ENCODE peak calls at places on chromosome 20, in seven cellular contexts. One of them, this sample, is unnamed.

GRCh38 chr20:53691060-53691810 is 97.6 kb upstream of the ZNF217 start:
- DNase-seq in naive thymus-derived CD4-positive, alpha-beta T cell: no peak
- DNase-seq in mesenchymal stem cell: no peak
- DNase-seq in psoas muscle: no peak
- DNase-seq in aorta: no peak
- DNase-seq in H7: no peak
- DNase-seq in left ventricle myocardium inferior: no peak
- DNase-seq in this sample: no peak

GRCh38 chr20:61650912-61651733 is 399.1 kb downstream of the CDH4 start:
- DNase-seq in H7: no peak
- DNase-seq in mesenchymal stem cell: no peak
- DNase-seq in aorta: no peak
- DNase-seq in psoas muscle: no peak
- DNase-seq in left ventricle myocardium inferior: no peak
- DNase-seq in naive thymus-derived CD4-positive, alpha-beta T cell: no peak
- DNase-seq in this sample: no peak

GRCh38 chr20:44401770-44402390 is 46.4 kb downstream of the HNF4A start:
- DNase-seq in mesenchymal stem cell: no peak
- DNase-seq in aorta: no peak
- DNase-seq in H7: no peak
- DNase-seq in left ventricle myocardium inferior: no peak
- DNase-seq in naive thymus-derived CD4-positive, alpha-beta T cell: no peak
- DNase-seq in psoas muscle: no peak
- DNase-seq in this sample: no peak

GRCh38 chr20:53579581-53580375 is 13.9 kb downstream of the ZNF217 start:
- DNase-seq in mesenchymal stem cell: peak; percentile 68
- DNase-seq in left ventricle myocardium inferior: no peak
- DNase-seq in aorta: no peak
- DNase-seq in naive thymus-derived CD4-positive, alpha-beta T cell: peak; percentile 41
- DNase-seq in psoas muscle: peak; percentile 37
- DNase-seq in H7: peak; percentile 36
- DNase-seq in this sample: no peak

GRCh38 chr20:51084598-51084997 is 61.7 kb upstream of the KCNG1 start:
- DNase-seq in aorta: no peak
- DNase-seq in psoas muscle: no peak
- DNase-seq in H7: no peak
- DNase-seq in naive thymus-derived CD4-positive, alpha-beta T cell: no peak
- DNase-seq in mesenchymal stem cell: no peak
- DNase-seq in left ventricle myocardium inferior: no peak
- DNase-seq in this sample: no peak

GRCh38 chr20:3818155-3819151 is 1.9 kb upstream of the AP5S1 start:
- DNase-seq in mesenchymal stem cell: peak; percentile 92
- DNase-seq in H7: peak; percentile 85
- DNase-seq in naive thymus-derived CD4-positive, alpha-beta T cell: no peak
- DNase-seq in aorta: peak; percentile 74
- DNase-seq in left ventricle myocardium inferior: peak; percentile 61
- DNase-seq in psoas muscle: peak; percentile 71
- DNase-seq in this sample: peak; percentile 87

GRCh38 chr20:14288341-14289330 is 48.8 kb downstream of the FLRT3 start:
- DNase-seq in aorta: no peak
- DNase-seq in H7: no peak
- DNase-seq in psoas muscle: no peak
- DNase-seq in naive thymus-derived CD4-positive, alpha-beta T cell: no peak
- DNase-seq in mesenchymal stem cell: no peak
- DNase-seq in left ventricle myocardium inferior: no peak
- DNase-seq in this sample: no peak

GRCh38 chr20:41138527-41139226 is 1.3 kb downstream of the PLCG1 start:
- DNase-seq in H7: no peak
- DNase-seq in mesenchymal stem cell: peak; percentile 45
- DNase-seq in left ventricle myocardium inferior: no peak
- DNase-seq in psoas muscle: no peak
- DNase-seq in naive thymus-derived CD4-positive, alpha-beta T cell: peak; percentile 40
- DNase-seq in aorta: no peak
- DNase-seq in this sample: no peak

GRCh38 chr20:36313476-36313875 is 7.3 kb downstream of the DLGAP4 start:
- DNase-seq in naive thymus-derived CD4-positive, alpha-beta T cell: no peak
- DNase-seq in psoas muscle: no peak
- DNase-seq in aorta: peak; percentile 12
- DNase-seq in H7: no peak
- DNase-seq in mesenchymal stem cell: no peak
- DNase-seq in left ventricle myocardium inferior: no peak
- DNase-seq in this sample: no peak

GRCh38 chr20:49032455-49032854 is 13.7 kb upstream of the CSE1L start:
- DNase-seq in aorta: no peak
- DNase-seq in mesenchymal stem cell: no peak
- DNase-seq in H7: no peak
- DNase-seq in psoas muscle: no peak
- DNase-seq in naive thymus-derived CD4-positive, alpha-beta T cell: no peak
- DNase-seq in left ventricle myocardium inferior: no peak
- DNase-seq in this sample: no peak

GRCh38 chr20:41654884-41655283 is 36.7 kb upstream of the CHD6 start:
- DNase-seq in naive thymus-derived CD4-positive, alpha-beta T cell: no peak
- DNase-seq in left ventricle myocardium inferior: no peak
- DNase-seq in psoas muscle: no peak
- DNase-seq in aorta: no peak
- DNase-seq in H7: peak; percentile 30
- DNase-seq in mesenchymal stem cell: peak; percentile 5
- DNase-seq in this sample: peak; percentile 63

GRCh38 chr20:62829231-62830230 is 12.7 kb downstream of the COL9A3 start:
- DNase-seq in aorta: no peak
- DNase-seq in mesenchymal stem cell: no peak
- DNase-seq in psoas muscle: no peak
- DNase-seq in naive thymus-derived CD4-positive, alpha-beta T cell: no peak
- DNase-seq in left ventricle myocardium inferior: no peak
- DNase-seq in H7: peak; percentile 41
- DNase-seq in this sample: no peak

GRCh38 chr20:62827323-62828050 is 10.6 kb downstream of the COL9A3 start:
- DNase-seq in psoas muscle: no peak
- DNase-seq in mesenchymal stem cell: no peak
- DNase-seq in H7: no peak
- DNase-seq in naive thymus-derived CD4-positive, alpha-beta T cell: no peak
- DNase-seq in left ventricle myocardium inferior: no peak
- DNase-seq in aorta: peak; percentile 49
- DNase-seq in this sample: no peak

GRCh38 chr20:62830251-62830650 is 13.4 kb downstream of the COL9A3 start:
- DNase-seq in psoas muscle: no peak
- DNase-seq in naive thymus-derived CD4-positive, alpha-beta T cell: no peak
- DNase-seq in mesenchymal stem cell: no peak
- DNase-seq in left ventricle myocardium inferior: no peak
- DNase-seq in aorta: no peak
- DNase-seq in H7: peak; percentile 29
- DNase-seq in this sample: no peak

GRCh38 chr20:62828051-62828450 is 11.2 kb downstream of the COL9A3 start:
- DNase-seq in H7: no peak
- DNase-seq in naive thymus-derived CD4-positive, alpha-beta T cell: no peak
- DNase-seq in left ventricle myocardium inferior: no peak
- DNase-seq in aorta: no peak
- DNase-seq in mesenchymal stem cell: no peak
- DNase-seq in psoas muscle: no peak
- DNase-seq in this sample: no peak

DNA sequence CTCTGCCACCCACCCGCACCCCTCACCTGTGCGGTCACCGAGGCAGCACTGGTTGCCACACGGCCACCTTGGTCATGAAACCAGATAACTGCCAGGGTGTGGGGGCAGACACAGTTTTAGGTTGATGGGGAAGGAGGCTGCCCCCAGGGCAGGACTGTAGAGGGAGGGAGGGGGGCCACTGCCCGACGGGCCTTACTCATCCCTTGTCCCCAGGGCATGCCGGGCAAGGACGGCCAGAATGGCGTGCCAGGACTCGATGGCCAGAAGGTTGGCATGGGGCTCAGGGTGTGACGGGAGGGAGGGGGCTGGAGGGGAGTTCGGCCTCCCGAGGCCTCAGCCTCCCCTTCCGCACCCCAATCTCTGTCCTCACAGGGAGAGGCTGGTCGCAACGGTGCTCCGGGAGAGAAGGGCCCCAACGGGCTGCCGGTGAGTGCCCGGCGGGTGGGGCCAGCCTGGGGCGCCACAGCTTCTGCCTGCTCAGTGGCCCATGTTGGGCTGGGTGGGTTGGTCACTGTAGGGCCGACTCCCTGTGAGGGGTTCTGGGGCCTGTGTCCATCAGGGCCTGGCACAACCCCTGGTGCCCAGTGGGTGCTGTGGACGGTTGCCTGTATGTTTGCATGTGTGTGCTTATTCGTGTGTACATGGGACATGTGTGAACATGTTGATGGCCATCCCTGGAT is 11.8 kb downstream of the COL9A3 start:
- DNase-seq in psoas muscle: no peak
- DNase-seq in mesenchymal stem cell: no peak
- DNase-seq in naive thymus-derived CD4-positive, alpha-beta T cell: no peak
- DNase-seq in aorta: no peak
- DNase-seq in left ventricle myocardium inferior: no peak
- DNase-seq in H7: peak; percentile 35
- DNase-seq in this sample: no peak
- H3K27me3 ChIP-seq in psoas muscle: peaks cover 27% of the 10 kb centered on the region
- H3K27me3 ChIP-seq in mesenchymal stem cell: no peaks in the 10 kb centered on the region
- H3K27me3 ChIP-seq in naive thymus-derived CD4-positive, alpha-beta T cell: no peaks in the 10 kb centered on the region
- H3K27me3 ChIP-seq in aorta: no peaks in the 10 kb centered on the region
- H3K27me3 ChIP-seq in left ventricle myocardium inferior: peaks cover 5% of the 10 kb centered on the region
- H3K27me3 ChIP-seq in H7: no peaks in the 10 kb centered on the region
- H3K27me3 ChIP-seq in this sample: no peaks in the 10 kb centered on the region

DNA sequence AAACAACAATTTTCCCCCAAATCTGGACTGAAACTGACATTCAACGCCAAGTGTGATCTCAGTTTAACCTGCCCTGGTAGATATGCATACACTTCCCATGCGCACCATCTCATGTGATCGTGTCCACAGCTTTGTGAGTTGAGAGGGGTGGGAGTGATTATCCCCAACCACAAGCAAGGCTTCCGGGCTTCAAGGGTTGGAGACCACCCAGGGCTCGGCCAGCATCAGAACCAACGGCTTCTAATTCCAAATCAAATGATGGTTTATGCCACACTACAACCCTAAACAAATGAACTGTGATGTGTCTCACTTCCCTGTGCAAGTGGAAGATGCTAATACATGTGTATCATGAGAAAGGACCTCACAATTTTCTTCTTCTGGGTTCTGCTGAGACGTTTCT is 515 bp upstream of the TGM3 start:
- DNase-seq in psoas muscle: no peak
- DNase-seq in mesenchymal stem cell: no peak
- DNase-seq in naive thymus-derived CD4-positive, alpha-beta T cell: no peak
- DNase-seq in H7: no peak
- DNase-seq in aorta: no peak
- DNase-seq in left ventricle myocardium inferior: no peak
- DNase-seq in this sample: no peak
- H3K27me3 ChIP-seq in psoas muscle: peaks cover 22% of the 10 kb centered on the region
- H3K27me3 ChIP-seq in mesenchymal stem cell: peaks cover 37% of the 10 kb centered on the region
- H3K27me3 ChIP-seq in naive thymus-derived CD4-positive, alpha-beta T cell: no peaks in the 10 kb centered on the region
- H3K27me3 ChIP-seq in H7: no peaks in the 10 kb centered on the region
- H3K27me3 ChIP-seq in aorta: no peaks in the 10 kb centered on the region
- H3K27me3 ChIP-seq in left ventricle myocardium inferior: peaks cover 50% of the 10 kb centered on the region
- H3K27me3 ChIP-seq in this sample: no peaks in the 10 kb centered on the region

DNA sequence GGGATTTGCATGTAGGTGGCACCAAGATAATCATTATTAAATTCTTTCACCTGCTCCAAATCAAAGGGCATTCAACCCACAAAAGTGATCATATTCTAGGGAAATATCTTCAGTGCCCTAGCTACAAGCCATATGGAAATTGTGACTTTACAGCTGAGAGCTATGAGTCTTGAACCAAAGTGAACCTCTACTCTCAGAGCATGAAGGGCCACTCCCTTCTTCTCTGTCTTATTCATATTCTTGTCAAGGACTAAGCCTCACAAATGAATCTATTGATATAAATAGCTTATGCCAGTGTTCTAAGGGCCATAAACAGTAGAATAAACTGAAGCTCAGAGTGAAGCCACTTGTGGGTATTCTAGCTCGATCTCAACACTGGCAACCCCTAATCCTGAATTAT is 29.6 kb downstream of the SPINT4 start:
- DNase-seq in H7: no peak
- DNase-seq in psoas muscle: no peak
- DNase-seq in left ventricle myocardium inferior: no peak
- DNase-seq in aorta: no peak
- DNase-seq in mesenchymal stem cell: no peak
- DNase-seq in naive thymus-derived CD4-positive, alpha-beta T cell: no peak
- DNase-seq in this sample: no peak
- H3K27me3 ChIP-seq in H7: no peaks in the 10 kb centered on the region
- H3K27me3 ChIP-seq in psoas muscle: no peaks in the 10 kb centered on the region
- H3K27me3 ChIP-seq in left ventricle myocardium inferior: peaks cover 42% of the 10 kb centered on the region
- H3K27me3 ChIP-seq in aorta: no peaks in the 10 kb centered on the region
- H3K27me3 ChIP-seq in mesenchymal stem cell: peaks cover 5% of the 10 kb centered on the region
- H3K27me3 ChIP-seq in naive thymus-derived CD4-positive, alpha-beta T cell: no peaks in the 10 kb centered on the region
- H3K27me3 ChIP-seq in this sample: no peaks in the 10 kb centered on the region

DNA sequence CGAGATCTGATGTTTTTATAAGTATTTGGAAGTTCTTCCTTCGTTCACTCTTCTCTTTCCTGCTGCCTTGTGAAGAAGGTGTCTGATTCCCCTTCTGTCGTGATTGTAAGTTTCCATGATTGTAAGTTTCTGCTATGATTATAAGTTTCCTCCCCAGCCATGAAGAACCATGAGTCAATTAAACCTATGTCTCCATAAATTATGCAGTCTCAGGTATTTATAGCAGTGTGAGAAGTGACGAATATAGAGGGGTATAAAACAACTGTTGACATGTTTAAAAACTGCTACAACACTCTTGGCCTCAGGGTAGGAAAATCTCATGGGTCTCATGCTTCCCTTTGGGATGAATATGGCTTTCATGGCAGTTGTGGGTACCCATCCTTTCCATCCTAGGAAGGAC is 5.8 kb upstream of the WFDC2 start:
- DNase-seq in psoas muscle: no peak
- DNase-seq in mesenchymal stem cell: no peak
- DNase-seq in aorta: no peak
- DNase-seq in left ventricle myocardium inferior: no peak
- DNase-seq in H7: no peak
- DNase-seq in naive thymus-derived CD4-positive, alpha-beta T cell: no peak
- DNase-seq in this sample: no peak
- H3K27me3 ChIP-seq in psoas muscle: peaks cover 24% of the 10 kb centered on the region
- H3K27me3 ChIP-seq in mesenchymal stem cell: peaks cover 67% of the 10 kb centered on the region
- H3K27me3 ChIP-seq in aorta: no peaks in the 10 kb centered on the region
- H3K27me3 ChIP-seq in left ventricle myocardium inferior: peaks cover 68% of the 10 kb centered on the region
- H3K27me3 ChIP-seq in H7: peaks cover 2% of the 10 kb centered on the region
- H3K27me3 ChIP-seq in naive thymus-derived CD4-positive, alpha-beta T cell: no peaks in the 10 kb centered on the region
- H3K27me3 ChIP-seq in this sample: no peaks in the 10 kb centered on the region

GRCh38 chr20:37644605-37645004 is 49.2 kb upstream of the CTNNBL1 start:
- DNase-seq in mesenchymal stem cell: no peak
- DNase-seq in naive thymus-derived CD4-positive, alpha-beta T cell: no peak
- DNase-seq in psoas muscle: no peak
- DNase-seq in H7: no peak
- DNase-seq in left ventricle myocardium inferior: no peak
- DNase-seq in aorta: no peak
- DNase-seq in this sample: no peak
- H3K27me3 ChIP-seq in mesenchymal stem cell: peaks cover 73% of the 10 kb centered on the region
- H3K27me3 ChIP-seq in naive thymus-derived CD4-positive, alpha-beta T cell: no peaks in the 10 kb centered on the region
- H3K27me3 ChIP-seq in psoas muscle: peaks cover 22% of the 10 kb centered on the region
- H3K27me3 ChIP-seq in H7: no peaks in the 10 kb centered on the region
- H3K27me3 ChIP-seq in left ventricle myocardium inferior: peaks cover 55% of the 10 kb centered on the region
- H3K27me3 ChIP-seq in aorta: no peaks in the 10 kb centered on the region
- H3K27me3 ChIP-seq in this sample: no peaks in the 10 kb centered on the region

GRCh38 chr20:59175861-59176260 is 12.2 kb downstream of the ZNF831 start:
- DNase-seq in psoas muscle: no peak
- DNase-seq in H7: no peak
- DNase-seq in mesenchymal stem cell: no peak
- DNase-seq in aorta: no peak
- DNase-seq in left ventricle myocardium inferior: no peak
- DNase-seq in naive thymus-derived CD4-positive, alpha-beta T cell: no peak
- DNase-seq in this sample: no peak
- H3K27me3 ChIP-seq in psoas muscle: peaks cover 3% of the 10 kb centered on the region
- H3K27me3 ChIP-seq in H7: no peaks in the 10 kb centered on the region
- H3K27me3 ChIP-seq in mesenchymal stem cell: no peaks in the 10 kb centered on the region
- H3K27me3 ChIP-seq in aorta: no peaks in the 10 kb centered on the region
- H3K27me3 ChIP-seq in left ventricle myocardium inferior: peaks cover 22% of the 10 kb centered on the region
- H3K27me3 ChIP-seq in naive thymus-derived CD4-positive, alpha-beta T cell: no peaks in the 10 kb centered on the region
- H3K27me3 ChIP-seq in this sample: no peaks in the 10 kb centered on the region

GRCh38 chr20:57581202-57582028 is 20.5 kb downstream of the PCK1 start:
- DNase-seq in mesenchymal stem cell: no peak
- DNase-seq in H7: no peak
- DNase-seq in naive thymus-derived CD4-positive, alpha-beta T cell: no peak
- DNase-seq in psoas muscle: no peak
- DNase-seq in aorta: peak; percentile 48
- DNase-seq in left ventricle myocardium inferior: no peak
- DNase-seq in this sample: no peak
- H3K27me3 ChIP-seq in mesenchymal stem cell: peaks cover 74% of the 10 kb centered on the region
- H3K27me3 ChIP-seq in H7: no peaks in the 10 kb centered on the region
- H3K27me3 ChIP-seq in naive thymus-derived CD4-positive, alpha-beta T cell: no peaks in the 10 kb centered on the region
- H3K27me3 ChIP-seq in psoas muscle: peaks cover 73% of the 10 kb centered on the region
- H3K27me3 ChIP-seq in aorta: no peaks in the 10 kb centered on the region
- H3K27me3 ChIP-seq in left ventricle myocardium inferior: peaks cover 99% of the 10 kb centered on the region
- H3K27me3 ChIP-seq in this sample: no peaks in the 10 kb centered on the region

This sample was measured in H9.